ENCODE peak calls at places on chromosome X, in eight cellular contexts. Z is GM23338; T is mesendoderm; A is GM12878; E is pancreas; I is testis; C is CD4-positive, alpha-beta memory T cell; Y is SK-N-SH. Q is an unnamed sample. For H3K4me1, the result is how much of the 10 kb centered on the place peaks cover.

GRCh38 chrX:23919706-23920320 is 12.0 kb downstream of the CXorf58 start:
- DNase-seq in Z (peak), A (no peak), I (no peak), E (no peak), T (peak), Y (no peak), C (no peak), Q (no peak)

GRCh38 chrX:150361070-150361776 is 1.9 kb upstream of the MAMLD1 start:
- DNase-seq in A (no peak), T (peak), C (peak), Z (peak), E (no peak), I (peak), Y (peak), Q (no peak)

GRCh38 chrX:150856101-150856500 is 42.4 kb downstream of the CD99L2 start:
- DNase-seq in A (no peak), T (no peak), I (no peak), Y (no peak), E (no peak), Z (no peak), C (no peak), Q (no peak)

GRCh38 chrX:64894454-64895038 is 81.7 kb downstream of the ZC4H2 start:
- DNase-seq in Y (peak), T (peak), A (no peak), C (peak), E (peak), I (peak), Z (peak), Q (peak)

GRCh38 chrX:133676344-133677122 is 261.2 kb upstream of the GPC4 start:
- DNase-seq in Y (no peak), C (no peak), I (no peak), E (peak), Z (no peak), A (no peak), T (no peak), Q (no peak)

GRCh38 chrX:31894152-31894551 is 822.3 kb upstream of the FTHL17 start:
- DNase-seq in A (no peak), Z (no peak), T (no peak), I (no peak), E (no peak), C (no peak), Y (no peak), Q (no peak)

GRCh38 chrX:150446995-150447394 is 83.9 kb downstream of the MAMLD1 start:
- DNase-seq in Y (no peak), A (no peak), I (no peak), Z (no peak), C (no peak), E (no peak), T (no peak), Q (no peak)

GRCh38 chrX:136584545-136584944 is 52.5 kb downstream of the VGLL1 start:
- DNase-seq in I (no peak), C (no peak), A (no peak), Y (no peak), E (no peak), T (no peak), Z (no peak), Q (no peak)

GRCh38 chrX:23503835-23504539 is 163.3 kb upstream of the PRDX4 start:
- DNase-seq in T (peak), Y (no peak), I (peak), A (no peak), C (no peak), Z (peak), E (peak), Q (peak)

GRCh38 chrX:19888419-19888879 is 1.0 kb upstream of the SH3KBP1 start:
- DNase-seq in T (peak), Y (peak), Z (peak), I (peak), A (no peak), E (no peak), C (peak), Q (peak)

GRCh38 chrX:102651242-102651967 is at the start of gene GPRASP1:
- DNase-seq in Y (peak), A (no peak), I (peak), C (peak), T (peak), E (peak), Z (peak), Q (no peak)

GRCh38 chrX:11435568-11435967 is 142.4 kb downstream of the AMELX start:
- DNase-seq in A (no peak), C (no peak), T (no peak), E (no peak), Z (no peak), I (no peak), Y (no peak), Q (no peak)

GRCh38 chrX:53930513-53931380 is 113.5 kb downstream of the PHF8 start:
- DNase-seq in Z (no peak), T (peak), A (no peak), C (no peak), E (no peak), I (no peak), Y (no peak), Q (peak)

GRCh38 chrX:54923376-54923775 is 2.8 kb downstream of the TRO start:
- DNase-seq in C (no peak), Z (no peak), I (no peak), T (no peak), A (no peak), E (no peak), Y (no peak), Q (no peak)

GRCh38 chrX:13473666-13474516 is 95.5 kb upstream of the EGFL6 start:
- DNase-seq in T (no peak), A (peak), Y (no peak), I (peak), E (no peak), C (peak), Z (no peak), Q (peak)

GRCh38 chrX:34578237-34578636 is 78.8 kb downstream of the TMEM47 start:
- DNase-seq in T (peak), C (no peak), A (no peak), E (no peak), Z (peak), Y (peak), I (no peak), Q (no peak)

DNA sequence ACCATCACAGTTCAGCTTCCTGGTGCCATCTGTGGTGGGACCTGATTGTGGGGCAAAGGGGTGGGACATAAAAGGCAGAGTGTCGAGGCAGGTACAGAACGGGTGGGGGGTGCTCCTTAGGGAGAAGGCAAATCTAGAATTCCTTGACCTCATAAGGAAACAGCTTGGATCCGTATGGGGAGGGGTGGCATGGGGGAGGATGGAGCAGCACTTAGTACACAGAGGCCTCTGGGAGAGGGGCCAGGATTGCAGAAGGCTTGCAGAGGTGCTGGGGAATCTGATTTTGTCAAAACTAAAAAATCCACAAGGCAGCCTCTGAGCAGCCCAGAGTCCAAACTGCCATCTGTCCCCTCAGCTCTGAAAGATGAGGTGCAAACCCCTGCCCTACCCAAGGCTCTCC is 2.3 kb upstream of the EMD start:
- DNase-seq in E (no peak), T (no peak), I (no peak), Y (no peak), A (no peak), Z (no peak), C (no peak), Q (no peak)
- H3K27ac ChIP-seq in E (no peak), T (no peak), I (no peak), Y (no peak), A (no peak), Z (no peak), C (peak), Q (no peak)

DNA sequence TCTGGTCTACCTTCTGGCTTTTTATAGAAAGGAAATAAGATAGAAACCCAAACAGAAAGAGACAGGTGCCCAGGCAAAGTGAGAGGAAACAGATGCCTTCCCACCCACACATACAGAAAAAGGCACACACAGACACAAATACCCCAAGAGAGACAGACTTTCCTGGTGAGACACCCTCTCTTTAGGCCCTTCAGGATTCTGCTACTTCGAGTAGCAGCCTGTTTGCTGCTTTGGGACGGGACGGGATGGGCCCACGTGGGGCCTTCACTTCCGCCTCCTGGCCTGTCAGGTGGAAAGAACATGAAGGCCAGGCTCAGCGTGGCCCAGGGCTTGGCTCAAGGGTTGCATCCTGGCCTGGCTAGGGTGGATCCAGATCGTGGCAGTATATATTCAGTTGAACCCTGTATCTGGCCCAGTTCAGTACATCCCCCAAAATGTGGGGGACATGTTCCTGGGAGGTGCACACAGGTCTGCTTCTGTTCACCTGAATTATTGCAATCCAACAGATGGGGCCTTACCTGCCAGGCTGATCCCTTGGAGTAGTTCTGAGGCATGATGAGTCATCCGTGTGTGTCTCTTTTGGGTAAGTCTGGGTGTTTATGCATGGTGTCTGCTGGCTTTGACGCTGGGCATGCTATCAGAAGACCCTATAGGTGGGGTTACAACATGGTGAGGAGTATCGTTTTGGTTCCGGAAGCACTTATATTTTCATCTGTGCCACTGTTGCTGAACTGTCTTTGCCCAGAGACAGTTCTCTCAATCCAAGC is 2.4 kb downstream of the ZNF275 start:
- DNase-seq in Z (no peak), T (no peak), I (no peak), Y (no peak), E (no peak), C (no peak), A (no peak), Q (no peak)
- H3K4me1 ChIP-seq in Z (under half), T (under half), I (under half), Y (under half), E (under half), C (under half), A (under half), Q (under half)

GRCh38 chrX:81121513-81122363 is 80.0 kb downstream of the HMGN5 start:
- DNase-seq in A (peak), Y (peak), E (peak), C (peak), Z (peak), T (peak), I (peak), Q (peak)
- H3K27ac ChIP-seq in A (peak), Y (no peak), E (no peak), C (peak), Z (no peak), T (no peak), I (peak), Q (peak)

GRCh38 chrX:1492421-1493012 is 39.8 kb upstream of the ASMTL start:
- DNase-seq in C (no peak), I (no peak), Z (no peak), T (no peak), E (no peak), A (no peak), Y (no peak), Q (no peak)

GRCh38 chrX:1493877-1494510 is 41.3 kb upstream of the ASMTL start:
- DNase-seq in Z (no peak), I (no peak), A (no peak), T (no peak), C (no peak), Y (no peak), E (no peak), Q (peak)

GRCh38 chrX:1493317-1493856 is 40.7 kb upstream of the ASMTL start:
- DNase-seq in E (no peak), A (no peak), C (peak), T (no peak), Z (no peak), I (no peak), Y (no peak), Q (no peak)

GRCh38 chrX:1488745-1489144 is 36.0 kb upstream of the ASMTL start:
- DNase-seq in Z (no peak), Y (no peak), A (no peak), C (no peak), I (no peak), E (no peak), T (no peak), Q (no peak)

GRCh38 chrX:1491851-1492349 is 39.2 kb upstream of the ASMTL start:
- DNase-seq in T (peak), C (peak), A (peak), Y (peak), I (peak), E (no peak), Z (peak), Q (peak)
- H3K4me1 ChIP-seq in T (under half), C (under half), A (under half), Y (under half), I (under half), E (under half), Z (under half), Q (under half)

GRCh38 chrX:42708222-42708621 is 69.7 kb downstream of the PPP1R2C start:
- DNase-seq in A (no peak), I (no peak), E (no peak), Z (no peak), T (no peak), Y (no peak), C (no peak), Q (no peak)

GRCh38 chrX:42710452-42710851 is 67.5 kb downstream of the PPP1R2C start:
- DNase-seq in Z (no peak), T (no peak), E (no peak), A (no peak), I (no peak), Y (no peak), C (no peak), Q (no peak)

GRCh38 chrX:42707742-42708141 is 70.2 kb downstream of the PPP1R2C start:
- DNase-seq in Y (no peak), I (no peak), C (no peak), E (no peak), A (no peak), T (no peak), Z (no peak), Q (no peak)

DNA sequence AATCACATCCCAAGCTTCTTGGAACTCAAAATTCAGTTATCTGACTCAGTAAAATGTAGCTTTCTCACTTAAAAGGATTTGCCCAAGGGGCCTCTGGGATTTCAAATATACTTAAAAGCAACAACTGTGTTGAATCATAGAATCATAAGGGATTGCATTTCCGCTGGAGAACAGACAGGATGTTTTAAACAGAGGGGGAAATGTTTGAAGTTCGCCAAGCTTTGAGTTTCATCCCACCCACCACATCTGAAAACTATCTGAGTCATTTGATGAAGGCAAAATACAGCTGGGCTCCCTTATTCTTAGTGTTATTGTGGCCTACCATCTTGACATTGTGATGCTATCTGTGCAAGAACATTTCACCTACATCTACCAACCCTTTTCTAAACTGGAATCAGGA is 73.5 kb downstream of the PPP1R2C start:
- DNase-seq in T (no peak), I (no peak), Z (no peak), E (no peak), A (no peak), C (no peak), Y (no peak), Q (no peak)
- H3K27ac ChIP-seq in T (no peak), I (no peak), Z (no peak), E (no peak), A (no peak), C (no peak), Y (no peak), Q (no peak)

GRCh38 chrX:46325312-46325877 is 219.8 kb downstream of the ZNF674 start:
- DNase-seq in Z (peak), Y (no peak), A (no peak), C (no peak), E (no peak), I (no peak), T (peak), Q (peak)

GRCh38 chrX:46326161-46326560 is 219.1 kb downstream of the ZNF674 start:
- DNase-seq in I (no peak), T (peak), C (no peak), Y (no peak), Z (peak), A (no peak), E (no peak), Q (no peak)

GRCh38 chrX:46328133-46328532 is 217.1 kb downstream of the ZNF674 start:
- DNase-seq in C (no peak), Y (no peak), I (no peak), Z (peak), E (no peak), A (no peak), T (no peak), Q (no peak)

GRCh38 chrX:46330513-46330912 is 214.7 kb downstream of the ZNF674 start:
- DNase-seq in T (no peak), I (no peak), E (no peak), C (no peak), A (no peak), Y (no peak), Z (no peak), Q (no peak)

GRCh38 chrX:46327229-46328081 is 217.8 kb downstream of the ZNF674 start:
- DNase-seq in E (peak), T (peak), Y (no peak), C (no peak), Z (peak), A (no peak), I (peak), Q (peak)
- H3K4me1 ChIP-seq in E (under half), T (under half), Y (under half), C (under half), Z (under half), A (under half), I (under half), Q (under half)

DNA sequence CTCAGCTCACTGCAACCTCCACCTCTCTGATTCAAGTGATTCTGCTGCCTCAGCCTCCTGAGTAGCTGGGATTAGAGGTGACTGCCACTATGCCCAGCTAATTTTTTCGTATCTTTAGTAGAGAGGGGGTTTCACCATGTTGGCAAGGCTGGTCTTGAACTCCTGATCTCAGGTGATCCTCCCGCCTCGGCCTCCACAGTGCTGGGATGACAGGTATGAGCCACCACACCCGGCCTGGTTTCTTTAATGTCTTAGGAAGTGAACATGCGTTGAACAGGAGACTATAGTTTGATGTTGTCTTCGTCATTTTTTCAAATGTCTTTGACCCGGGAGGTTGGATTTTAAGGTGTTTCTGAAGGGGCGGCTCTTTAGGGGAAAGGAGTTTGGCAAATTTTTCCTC is 91.0 kb downstream of the DHRSX start:
- DNase-seq in T (no peak), A (no peak), E (no peak), Z (no peak), Y (no peak), I (no peak), C (no peak), Q (no peak)
- H3K27ac ChIP-seq in T (peak), A (no peak), E (no peak), Z (no peak), Y (no peak), I (no peak), C (no peak), Q (no peak)

GRCh38 chrX:106940068-106940467 is 19.9 kb downstream of the CLDN2 start:
- DNase-seq in E (no peak), C (no peak), I (no peak), Y (no peak), T (no peak), Z (no peak), A (no peak), Q (no peak)

GRCh38 chrX:106936246-106936645 is 16.0 kb downstream of the CLDN2 start:
- DNase-seq in T (no peak), C (no peak), E (no peak), A (no peak), Y (no peak), I (no peak), Z (no peak), Q (no peak)

GRCh38 chrX:106935175-106935574 is 15.0 kb downstream of the CLDN2 start:
- DNase-seq in E (no peak), T (no peak), Y (no peak), C (no peak), I (no peak), Z (no peak), A (no peak), Q (no peak)

DNA sequence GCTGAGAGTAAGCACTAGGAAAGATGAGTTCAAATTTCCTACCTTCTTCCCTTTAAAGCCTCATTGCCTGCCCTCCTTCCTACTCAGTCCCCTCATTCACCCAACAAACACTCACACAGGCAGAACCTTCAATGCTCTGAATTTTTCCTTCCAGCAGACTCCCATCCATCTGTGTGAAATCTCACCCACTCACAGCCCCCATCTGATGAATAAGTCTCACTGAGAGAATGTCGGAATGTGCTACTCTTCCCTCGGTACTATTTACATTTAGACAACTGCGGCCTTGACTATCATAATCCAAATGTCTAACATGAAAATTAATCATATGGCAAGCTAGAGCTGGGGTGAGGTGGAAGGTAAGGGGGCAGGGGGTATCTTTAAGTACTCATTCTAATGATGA is 19.4 kb downstream of the CLDN2 start:
- DNase-seq in T (no peak), A (no peak), Z (no peak), E (no peak), Y (no peak), C (no peak), I (no peak), Q (no peak)
- H3K4me1 ChIP-seq in T (under half), A (under half), Z (under half), E (under half), Y (under half), C (under half), I (under half), Q (under half)

GRCh38 chrX:46575991-46576392 is 2.4 kb downstream of the CHST7 start:
- DNase-seq in E (no peak), C (no peak), T (peak), Z (peak), I (peak), Y (no peak), A (no peak), Q (no peak)
- H3K27ac ChIP-seq in E (no peak), C (peak), T (no peak), Z (no peak), I (no peak), Y (no peak), A (no peak), Q (no peak)

Q was measured in SJCRH30.